ENCODE peak calls at places on chromosomes 5 and 9, in seven cellular contexts. H, Y, F, R, Z, T and G are unnamed samples.

GRCh38 chr5:93055556-93055955 is 525.5 kb downstream of the NR2F1-AS1 start:
- DNase-seq in H (no peak), Y (no peak), F (no peak), R (no peak), Z (no peak), T (no peak), G (no peak)

GRCh38 chr9:8961186-8961666 is 1161.6 kb upstream of the DMAC1 start:
- DNase-seq in H (no peak), Y (no peak), F (no peak), R (no peak), Z (peak; percentile 81), T (no peak), G (no peak)

GRCh38 chr9:88957526-88957925 is 33.7 kb upstream of the S1PR3 start:
- DNase-seq in H (no peak), Y (no peak), F (no peak), R (no peak), Z (no peak), T (no peak), G (no peak)

GRCh38 chr9:17594961-17595360 is 16.1 kb downstream of the SH3GL2 start:
- DNase-seq in H (no peak), Y (no peak), F (no peak), R (no peak), Z (no peak), T (no peak), G (no peak)

GRCh38 chr5:100577506-100577905 is 42.3 kb downstream of the FAM174A start:
- DNase-seq in H (no peak), Y (no peak), F (no peak), R (no peak), Z (no peak), T (no peak), G (no peak)

GRCh38 chr5:32388429-32389111 is 56.0 kb downstream of the ZFR start:
- DNase-seq in H (peak; percentile 18), Y (no peak), F (peak; percentile 8), R (peak; percentile 44), Z (no peak), T (no peak), G (peak; percentile 14)

GRCh38 chr5:169442354-169443248 is 141.0 kb upstream of the SPDL1 start:
- DNase-seq in H (no peak), Y (no peak), F (no peak), R (peak; percentile 52), Z (no peak), T (no peak), G (no peak)

GRCh38 chr9:112166176-112167140 is 8.6 kb downstream of the SUSD1 start:
- DNase-seq in H (no peak), Y (peak; percentile 24), F (peak; percentile 98), R (peak; percentile 52), Z (peak; percentile 62), T (no peak), G (no peak)

GRCh38 chr5:160118349-160119141 is 705 bp downstream of the PWWP2A start:
- DNase-seq in H (no peak), Y (no peak), F (peak; percentile 4), R (peak; percentile 21), Z (peak; percentile 66), T (no peak), G (no peak)

GRCh38 chr9:127979333-127980055 is 1.3 kb downstream of the EEIG1 start:
- DNase-seq in H (no peak), Y (peak; percentile 68), F (peak; percentile 55), R (no peak), Z (peak; percentile 83), T (no peak), G (no peak)

GRCh38 chr5:62260510-62260909 is 45.5 kb upstream of the KIF2A start:
- DNase-seq in H (no peak), Y (no peak), F (no peak), R (no peak), Z (no peak), T (no peak), G (no peak)

GRCh38 chr5:16976625-16977008 is 40.5 kb upstream of the MYO10 start:
- DNase-seq in H (no peak), Y (no peak), F (no peak), R (no peak), Z (no peak), T (no peak), G (no peak)

GRCh38 chr5:179422213-179422839 is 77.1 kb upstream of the ADAMTS2 start:
- DNase-seq in H (no peak), Y (no peak), F (no peak), R (no peak), Z (no peak), T (no peak), G (no peak)

GRCh38 chr9:99426443-99426842 is 204.4 kb downstream of the SEC61B start:
- DNase-seq in H (no peak), Y (no peak), F (no peak), R (no peak), Z (no peak), T (no peak), G (no peak)

GRCh38 chr5:56128166-56128565 is 105.0 kb downstream of the ANKRD55 start:
- DNase-seq in H (no peak), Y (no peak), F (no peak), R (no peak), Z (no peak), T (no peak), G (no peak)

GRCh38 chr5:84437673-84438315 is 53.1 kb upstream of the EDIL3 start:
- DNase-seq in H (peak; percentile 87), Y (no peak), F (peak; percentile 81), R (peak; percentile 14), Z (no peak), T (no peak), G (peak; percentile 49)

GRCh38 chr5:78605611-78606010 is 43.0 kb downstream of the LHFPL2 start:
- DNase-seq in H (no peak), Y (no peak), F (peak; percentile 65), R (no peak), Z (no peak), T (no peak), G (no peak)

GRCh38 chr5:172720655-172721054 is 50.3 kb downstream of the DUSP1 start:
- DNase-seq in H (no peak), Y (no peak), F (no peak), R (no peak), Z (no peak), T (no peak), G (no peak)

GRCh38 chr5:71937906-71938698 is 169.2 kb upstream of the MAP1B start:
- DNase-seq in H (no peak), Y (no peak), F (no peak), R (no peak), Z (no peak), T (no peak), G (no peak)

GRCh38 chr9:3939820-3940219 is 360.0 kb downstream of the GLIS3 start:
- DNase-seq in H (no peak), Y (no peak), F (peak; percentile 76), R (no peak), Z (no peak), T (no peak), G (no peak)

DNA sequence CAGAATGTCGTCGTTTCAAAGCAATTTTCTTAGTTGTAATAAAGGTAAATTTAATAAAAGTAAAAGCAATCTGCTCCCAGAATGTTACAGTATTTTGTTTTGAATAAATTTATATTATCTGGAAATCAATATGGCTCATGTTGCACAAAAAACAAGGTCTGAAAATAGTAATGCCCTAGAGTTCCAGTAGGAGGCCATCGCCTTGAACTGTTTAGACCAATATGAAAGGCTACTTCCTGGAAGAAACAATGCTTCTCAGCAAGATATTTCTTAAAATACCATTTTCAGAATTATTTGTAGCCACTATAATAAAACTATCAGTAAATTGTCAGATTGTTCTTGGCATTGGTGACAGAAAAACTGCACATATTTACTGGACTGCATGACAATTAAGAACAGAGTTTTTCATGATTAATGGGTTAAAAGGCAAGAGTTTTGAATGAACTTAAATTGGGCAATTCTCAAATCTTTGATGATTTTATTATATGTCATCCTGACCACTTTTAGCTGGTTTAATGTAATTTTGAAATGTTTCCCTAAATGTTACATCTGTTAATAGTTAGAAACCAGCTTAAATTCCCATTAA is 153.2 kb downstream of the COMMD10 start:
- DNase-seq in H (no peak), Y (peak; percentile 4), F (no peak), R (no peak), Z (no peak), T (no peak), G (no peak)
- TF ChIP-seq CTCF in H (peak; percentile 31), Y (peak; percentile 40), F (no peak), R (peak; percentile 28), Z (no peak), T (no peak), G (peak; percentile 26)

GRCh38 chr5:171420429-171421231 is 1.2 kb downstream of the FGF18 start:
- DNase-seq in H (peak; percentile 69), Y (peak; percentile 53), F (peak; percentile 17), R (peak; percentile 82), Z (peak; percentile 91), T (no peak), G (peak; percentile 63)
- H3K4me3 ChIP-seq in H (peak overlapping the region; percentile 9), Y (peak overlapping the region; percentile 53), F (no peak overlapping the region), R (no peak overlapping the region), Z (peak overlapping the region; percentile 19), T (peak overlapping the region; percentile 51), G (no peak overlapping the region)

DNA sequence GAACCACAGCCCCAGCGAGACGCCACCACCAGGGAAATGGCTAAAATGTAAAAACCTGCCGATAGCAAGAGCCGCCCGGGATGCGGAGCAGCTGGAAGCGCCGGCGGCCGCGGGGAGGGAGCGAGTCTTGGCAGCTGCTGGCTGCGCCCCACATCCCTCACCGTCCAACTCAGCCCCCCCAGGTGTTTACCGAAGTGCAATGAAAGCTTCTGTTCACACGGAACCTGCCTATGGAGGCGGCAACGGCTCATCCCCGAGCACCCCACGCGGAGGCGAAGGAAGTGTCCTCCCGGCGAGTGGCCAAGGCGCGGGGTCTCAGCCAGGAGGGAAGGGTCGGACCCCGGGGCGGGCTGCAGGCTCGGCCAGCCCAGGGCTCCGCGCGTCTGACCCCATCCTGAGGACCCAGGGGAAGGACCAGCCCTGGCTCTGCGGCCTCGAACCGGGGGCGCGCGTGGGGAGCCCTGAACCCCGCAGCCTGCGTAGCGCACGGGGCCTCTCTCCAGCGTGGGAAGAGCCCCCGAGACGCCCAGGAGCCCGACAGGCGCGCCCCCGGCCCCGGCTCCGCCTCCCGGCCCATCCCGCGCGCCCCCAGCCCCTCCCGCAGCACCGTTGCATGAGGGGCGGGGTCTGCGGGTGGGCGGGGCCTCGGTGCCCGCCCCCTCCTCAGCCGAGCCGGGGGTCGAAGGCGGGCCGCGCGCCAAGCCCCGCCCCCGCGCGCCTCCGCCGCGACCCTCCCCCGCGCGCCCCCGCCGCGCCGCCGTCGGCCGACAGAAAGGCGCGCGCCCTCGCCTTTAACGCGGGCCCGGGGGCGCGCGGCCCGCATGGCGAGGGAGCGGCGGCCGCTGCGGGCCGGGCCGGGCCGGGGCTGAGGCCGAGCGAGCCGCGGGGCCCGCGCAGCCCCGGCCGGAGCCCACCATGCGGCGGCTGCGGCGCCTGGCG is at the start of gene DIPK1B:
- DNase-seq in H (no peak), Y (peak; percentile 90), F (no peak), R (no peak), Z (no peak), T (no peak), G (no peak)
- TF ChIP-seq CTCF in H (no peak), Y (no peak), F (no peak), R (no peak), Z (no peak), T (no peak), G (no peak)

DNA sequence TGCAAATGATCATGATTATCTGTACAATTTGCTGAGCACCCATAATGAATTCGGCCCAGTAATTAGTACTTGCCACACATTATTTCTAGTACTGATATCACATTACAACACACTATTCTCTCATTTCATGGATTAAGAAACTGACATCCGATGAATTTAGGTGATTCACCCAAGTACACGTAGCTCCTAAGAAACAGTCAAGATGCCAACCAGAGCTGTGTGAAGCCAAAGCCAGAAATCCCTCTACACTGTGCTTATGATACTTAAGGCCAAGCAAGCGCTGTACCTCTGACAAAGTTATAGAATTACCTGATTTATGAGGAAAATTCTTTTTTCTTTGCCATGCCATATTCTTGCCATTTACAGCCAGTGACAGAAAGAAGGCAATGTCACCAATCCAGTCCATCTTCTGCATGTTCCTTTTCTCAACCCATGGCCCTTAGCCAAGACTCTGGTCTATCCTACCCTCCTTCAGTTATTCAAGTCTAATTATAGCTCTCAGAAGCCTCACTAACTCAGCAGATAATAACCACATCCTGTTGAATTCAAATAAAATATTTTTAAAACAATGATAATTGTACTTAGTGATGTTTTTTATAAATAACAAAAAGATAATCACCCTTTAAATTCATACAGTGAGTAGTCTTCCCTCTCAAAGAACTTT is 74.3 kb upstream of the PTGER4 start:
- DNase-seq in H (peak; percentile 11), Y (no peak), F (no peak), R (no peak), Z (no peak), T (no peak), G (no peak)
- H3K4me3 ChIP-seq in H (no peak overlapping the region), Y (no peak overlapping the region), F (no peak overlapping the region), R (no peak overlapping the region), Z (no peak overlapping the region), T (no peak overlapping the region), G (no peak overlapping the region)